ENCODE peak calls at places on chromosomes 1 and 21, in eight cellular contexts. One of them, this sample, is unnamed.
A peak's percentile ranks its signal among the peaks of the same experiment; 100 is the strongest.

GRCh38 chr1:90835661-90836344 is 118.7 kb upstream of the BARHL2 start:
- DNase-seq in esophagus muscularis mucosa: no peak
- DNase-seq in A549: no peak
- DNase-seq in tibial nerve: no peak
- DNase-seq in HCT116: no peak
- DNase-seq in heart left ventricle: peak; percentile 31
- DNase-seq in body of pancreas: no peak
- DNase-seq in adrenal gland: no peak
- DNase-seq in this sample: no peak

GRCh38 chr1:172357753-172358152 is 62.7 kb upstream of the C1orf105 start:
- DNase-seq in esophagus muscularis mucosa: no peak
- DNase-seq in heart left ventricle: no peak
- DNase-seq in body of pancreas: no peak
- DNase-seq in adrenal gland: no peak
- DNase-seq in tibial nerve: no peak
- DNase-seq in A549: no peak
- DNase-seq in HCT116: no peak
- DNase-seq in this sample: no peak

GRCh38 chr1:41900611-41901444 is 17.9 kb downstream of the HIVEP3 start:
- DNase-seq in adrenal gland: no peak
- DNase-seq in A549: peak; percentile 58
- DNase-seq in heart left ventricle: no peak
- DNase-seq in HCT116: no peak
- DNase-seq in esophagus muscularis mucosa: peak; percentile 39
- DNase-seq in tibial nerve: no peak
- DNase-seq in body of pancreas: no peak
- DNase-seq in this sample: no peak

GRCh38 chr1:68433386-68433785 is 16.4 kb downstream of the RPE65 start:
- DNase-seq in esophagus muscularis mucosa: no peak
- DNase-seq in A549: no peak
- DNase-seq in body of pancreas: no peak
- DNase-seq in heart left ventricle: no peak
- DNase-seq in HCT116: no peak
- DNase-seq in tibial nerve: no peak
- DNase-seq in adrenal gland: no peak
- DNase-seq in this sample: no peak

GRCh38 chr1:10615932-10616671 is 141.4 kb downstream of the PEX14 start:
- DNase-seq in esophagus muscularis mucosa: no peak
- DNase-seq in HCT116: no peak
- DNase-seq in adrenal gland: no peak
- DNase-seq in tibial nerve: no peak
- DNase-seq in body of pancreas: no peak
- DNase-seq in heart left ventricle: no peak
- DNase-seq in A549: no peak
- DNase-seq in this sample: no peak

GRCh38 chr1:198932351-198932991 is 293.6 kb downstream of the PTPRC start:
- DNase-seq in esophagus muscularis mucosa: no peak
- DNase-seq in heart left ventricle: peak; percentile 30
- DNase-seq in HCT116: peak; percentile 56
- DNase-seq in tibial nerve: no peak
- DNase-seq in adrenal gland: no peak
- DNase-seq in body of pancreas: no peak
- DNase-seq in A549: no peak
- DNase-seq in this sample: no peak

GRCh38 chr1:174160109-174160473 is 771 bp downstream of the RABGAP1L start:
- DNase-seq in adrenal gland: peak; percentile 45
- DNase-seq in A549: peak; percentile 11
- DNase-seq in HCT116: no peak
- DNase-seq in body of pancreas: peak; percentile 70
- DNase-seq in esophagus muscularis mucosa: no peak
- DNase-seq in tibial nerve: peak; percentile 32
- DNase-seq in heart left ventricle: peak; percentile 68
- DNase-seq in this sample: no peak

GRCh38 chr1:169059391-169059790 is 47.1 kb upstream of the ATP1B1 start:
- DNase-seq in A549: no peak
- DNase-seq in adrenal gland: no peak
- DNase-seq in tibial nerve: no peak
- DNase-seq in HCT116: no peak
- DNase-seq in heart left ventricle: no peak
- DNase-seq in body of pancreas: no peak
- DNase-seq in esophagus muscularis mucosa: peak; percentile 29
- DNase-seq in this sample: no peak

GRCh38 chr21:43835861-43836260 is 29.2 kb upstream of the AGPAT3 start:
- DNase-seq in esophagus muscularis mucosa: no peak
- DNase-seq in adrenal gland: no peak
- DNase-seq in tibial nerve: no peak
- DNase-seq in heart left ventricle: no peak
- DNase-seq in body of pancreas: no peak
- DNase-seq in HCT116: no peak
- DNase-seq in A549: no peak
- DNase-seq in this sample: no peak

GRCh38 chr1:51518730-51519047 is 377 bp downstream of the EPS15 start:
- DNase-seq in heart left ventricle: peak; percentile 54
- DNase-seq in tibial nerve: no peak
- DNase-seq in esophagus muscularis mucosa: no peak
- DNase-seq in adrenal gland: peak; percentile 31
- DNase-seq in HCT116: no peak
- DNase-seq in body of pancreas: peak; percentile 78
- DNase-seq in A549: no peak
- DNase-seq in this sample: no peak

GRCh38 chr1:234397732-234398131 is 24.5 kb downstream of the COA6 start:
- DNase-seq in A549: no peak
- DNase-seq in body of pancreas: no peak
- DNase-seq in esophagus muscularis mucosa: no peak
- DNase-seq in adrenal gland: no peak
- DNase-seq in HCT116: no peak
- DNase-seq in heart left ventricle: no peak
- DNase-seq in tibial nerve: no peak
- DNase-seq in this sample: no peak

GRCh38 chr1:27237112-27237511 is 2.7 kb downstream of the WDTC1 start:
- DNase-seq in tibial nerve: no peak
- DNase-seq in HCT116: no peak
- DNase-seq in adrenal gland: no peak
- DNase-seq in A549: no peak
- DNase-seq in body of pancreas: no peak
- DNase-seq in esophagus muscularis mucosa: no peak
- DNase-seq in heart left ventricle: no peak
- DNase-seq in this sample: no peak

GRCh38 chr1:27233677-27234053 is 767 bp upstream of the WDTC1 start:
- DNase-seq in HCT116: no peak
- DNase-seq in heart left ventricle: no peak
- DNase-seq in A549: no peak
- DNase-seq in tibial nerve: no peak
- DNase-seq in esophagus muscularis mucosa: no peak
- DNase-seq in body of pancreas: peak; percentile 4
- DNase-seq in adrenal gland: peak; percentile 26
- DNase-seq in this sample: no peak

GRCh38 chr1:27238032-27238431 is 3.6 kb downstream of the WDTC1 start:
- DNase-seq in tibial nerve: no peak
- DNase-seq in A549: no peak
- DNase-seq in heart left ventricle: no peak
- DNase-seq in adrenal gland: no peak
- DNase-seq in body of pancreas: no peak
- DNase-seq in esophagus muscularis mucosa: no peak
- DNase-seq in HCT116: no peak
- DNase-seq in this sample: no peak

GRCh38 chr1:27235827-27236226 is 1.4 kb downstream of the WDTC1 start:
- DNase-seq in adrenal gland: no peak
- DNase-seq in esophagus muscularis mucosa: no peak
- DNase-seq in body of pancreas: no peak
- DNase-seq in HCT116: no peak
- DNase-seq in A549: no peak
- DNase-seq in heart left ventricle: no peak
- DNase-seq in tibial nerve: no peak
- DNase-seq in this sample: no peak

DNA sequence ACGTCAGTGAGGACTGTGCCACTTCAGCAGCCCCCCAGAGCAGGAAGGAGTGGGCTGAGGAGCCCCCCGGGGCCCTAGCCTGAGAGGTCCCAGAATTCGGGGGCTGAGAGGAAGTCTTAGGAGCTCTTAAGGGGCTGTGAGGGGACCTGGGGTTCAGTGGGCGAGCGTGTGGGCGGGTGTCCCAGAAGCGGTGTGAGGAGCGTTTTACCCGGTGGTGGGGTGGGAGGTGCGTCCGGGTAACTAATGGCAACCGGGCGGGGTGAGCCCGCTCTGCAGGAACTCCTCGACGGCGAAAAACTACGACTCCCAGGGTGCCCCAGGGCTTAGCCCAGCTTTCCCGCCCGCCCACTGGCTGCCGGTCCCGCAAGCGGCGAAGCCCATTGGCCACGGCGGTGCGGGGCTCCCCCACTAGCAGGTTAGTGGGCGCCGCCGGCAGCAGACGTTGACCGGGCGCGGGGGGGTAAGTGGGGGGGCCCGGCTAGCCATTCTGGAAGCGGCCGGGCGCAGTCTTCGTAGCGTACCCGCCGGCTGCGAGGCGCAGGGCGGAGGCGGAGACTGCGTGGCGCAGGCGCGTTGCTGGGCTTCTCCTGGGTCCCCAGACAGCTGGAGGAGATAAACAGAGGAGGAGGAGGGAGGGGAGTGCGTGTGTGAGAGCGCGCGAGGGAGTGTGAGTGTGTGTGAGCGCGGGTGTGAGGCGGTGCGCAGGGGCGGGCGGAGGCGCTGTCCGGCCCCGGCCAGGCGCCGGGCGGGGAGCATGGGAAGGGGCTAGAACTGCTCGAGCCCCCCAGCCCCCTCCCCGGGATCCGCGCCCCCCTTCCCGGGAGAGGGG is at the start of gene WDTC1:
- DNase-seq in tibial nerve: peak; percentile 92
- DNase-seq in esophagus muscularis mucosa: peak; percentile 98
- DNase-seq in body of pancreas: peak; percentile 98
- DNase-seq in adrenal gland: peak; percentile 98
- DNase-seq in HCT116: peak; percentile 90
- DNase-seq in A549: peak; percentile 93
- DNase-seq in heart left ventricle: peak; percentile 99
- DNase-seq in this sample: peak; percentile 87
- TF ChIP-seq CTCF in tibial nerve: peak; percentile 37
- TF ChIP-seq CTCF in esophagus muscularis mucosa: no peak
- TF ChIP-seq CTCF in body of pancreas: no peak
- TF ChIP-seq CTCF in adrenal gland: no peak
- TF ChIP-seq CTCF in HCT116: no peak
- TF ChIP-seq CTCF in A549: no peak
- TF ChIP-seq CTCF in heart left ventricle: no peak
- TF ChIP-seq CTCF in this sample: peak; percentile 13

GRCh38 chr1:116373451-116374339 is 651 bp downstream of the ATP1A1 start:
- DNase-seq in tibial nerve: peak; percentile 50
- DNase-seq in A549: no peak
- DNase-seq in esophagus muscularis mucosa: no peak
- DNase-seq in HCT116: no peak
- DNase-seq in heart left ventricle: peak; percentile 82
- DNase-seq in adrenal gland: peak; percentile 47
- DNase-seq in body of pancreas: peak; percentile 80
- DNase-seq in this sample: peak; percentile 14

GRCh38 chr1:116372651-116373444 is at the start of gene ATP1A1:
- DNase-seq in A549: peak; percentile 85
- DNase-seq in heart left ventricle: peak; percentile 98
- DNase-seq in esophagus muscularis mucosa: peak; percentile 99
- DNase-seq in body of pancreas: peak; percentile 99
- DNase-seq in adrenal gland: peak; percentile 96
- DNase-seq in HCT116: peak; percentile 79
- DNase-seq in tibial nerve: peak; percentile 95
- DNase-seq in this sample: peak; percentile 85

GRCh38 chr1:116374340-116375164 is 1.5 kb downstream of the ATP1A1 start:
- DNase-seq in A549: no peak
- DNase-seq in adrenal gland: no peak
- DNase-seq in heart left ventricle: no peak
- DNase-seq in body of pancreas: peak; percentile 35
- DNase-seq in esophagus muscularis mucosa: no peak
- DNase-seq in HCT116: no peak
- DNase-seq in tibial nerve: no peak
- DNase-seq in this sample: no peak

GRCh38 chr1:116370186-116370585 is 2.9 kb upstream of the ATP1A1 start:
- DNase-seq in HCT116: no peak
- DNase-seq in body of pancreas: no peak
- DNase-seq in esophagus muscularis mucosa: no peak
- DNase-seq in adrenal gland: no peak
- DNase-seq in A549: no peak
- DNase-seq in heart left ventricle: no peak
- DNase-seq in tibial nerve: no peak
- DNase-seq in this sample: no peak

GRCh38 chr1:116372186-116372585 is 858 bp upstream of the ATP1A1 start:
- DNase-seq in HCT116: no peak
- DNase-seq in A549: no peak
- DNase-seq in heart left ventricle: no peak
- DNase-seq in tibial nerve: no peak
- DNase-seq in adrenal gland: no peak
- DNase-seq in esophagus muscularis mucosa: no peak
- DNase-seq in body of pancreas: no peak
- DNase-seq in this sample: no peak
- H3K27ac ChIP-seq in HCT116: no peak overlapping the region
- H3K27ac ChIP-seq in A549: peak overlapping the region; percentile 97
- H3K27ac ChIP-seq in heart left ventricle: peak overlapping the region; percentile 98
- H3K27ac ChIP-seq in tibial nerve: peak overlapping the region; percentile 92
- H3K27ac ChIP-seq in adrenal gland: no peak overlapping the region
- H3K27ac ChIP-seq in esophagus muscularis mucosa: peak overlapping the region; percentile 94
- H3K27ac ChIP-seq in body of pancreas: peak overlapping the region; percentile 98
- H3K27ac ChIP-seq in this sample: peak overlapping the region; percentile 90

GRCh38 chr1:1780598-1781525 is 2.6 kb upstream of the NADK start:
- DNase-seq in A549: no peak
- DNase-seq in tibial nerve: no peak
- DNase-seq in adrenal gland: peak; percentile 33
- DNase-seq in heart left ventricle: no peak
- DNase-seq in esophagus muscularis mucosa: no peak
- DNase-seq in HCT116: no peak
- DNase-seq in body of pancreas: no peak
- DNase-seq in this sample: no peak

GRCh38 chr1:1777950-1778826 is at the start of gene NADK:
- DNase-seq in A549: peak; percentile 45
- DNase-seq in HCT116: peak; percentile 16
- DNase-seq in body of pancreas: peak; percentile 73
- DNase-seq in heart left ventricle: peak; percentile 61
- DNase-seq in adrenal gland: peak; percentile 54
- DNase-seq in tibial nerve: no peak
- DNase-seq in esophagus muscularis mucosa: no peak
- DNase-seq in this sample: no peak

GRCh38 chr1:1777510-1777909 is 760 bp downstream of the NADK start:
- DNase-seq in heart left ventricle: peak; percentile 45
- DNase-seq in A549: no peak
- DNase-seq in body of pancreas: peak; percentile 55
- DNase-seq in esophagus muscularis mucosa: no peak
- DNase-seq in HCT116: peak; percentile 10
- DNase-seq in tibial nerve: peak; percentile 32
- DNase-seq in adrenal gland: peak; percentile 70
- DNase-seq in this sample: no peak

GRCh38 chr1:1779691-1780597 is 1.7 kb upstream of the NADK start:
- DNase-seq in body of pancreas: peak; percentile 54
- DNase-seq in A549: no peak
- DNase-seq in tibial nerve: peak; percentile 47
- DNase-seq in adrenal gland: peak; percentile 75
- DNase-seq in esophagus muscularis mucosa: no peak
- DNase-seq in HCT116: no peak
- DNase-seq in heart left ventricle: peak; percentile 56
- DNase-seq in this sample: no peak

GRCh38 chr1:1778827-1779675 is 781 bp upstream of the NADK start:
- DNase-seq in adrenal gland: peak; percentile 72
- DNase-seq in body of pancreas: peak; percentile 90
- DNase-seq in A549: no peak
- DNase-seq in heart left ventricle: peak; percentile 79
- DNase-seq in tibial nerve: peak; percentile 53
- DNase-seq in esophagus muscularis mucosa: no peak
- DNase-seq in HCT116: peak; percentile 48
- DNase-seq in this sample: peak; percentile 80
- TF ChIP-seq POLR2A in adrenal gland: peak; percentile 51
- TF ChIP-seq POLR2A in body of pancreas: peak; percentile 74
- TF ChIP-seq POLR2A in A549: no peak
- TF ChIP-seq POLR2A in heart left ventricle: no peak
- TF ChIP-seq POLR2A in tibial nerve: no peak
- TF ChIP-seq POLR2A in esophagus muscularis mucosa: no peak
- TF ChIP-seq POLR2A in HCT116: no peak
- TF ChIP-seq POLR2A in this sample: peak; percentile 40

GRCh38 chr1:19640363-19641316 is 3.5 kb upstream of the NBL1 start:
- DNase-seq in heart left ventricle: no peak
- DNase-seq in A549: peak; percentile 41
- DNase-seq in HCT116: peak; percentile 6
- DNase-seq in esophagus muscularis mucosa: no peak
- DNase-seq in adrenal gland: no peak
- DNase-seq in tibial nerve: no peak
- DNase-seq in body of pancreas: peak; percentile 29
- DNase-seq in this sample: no peak
- TF ChIP-seq CTCF in heart left ventricle: no peak
- TF ChIP-seq CTCF in A549: no peak
- TF ChIP-seq CTCF in HCT116: no peak
- TF ChIP-seq CTCF in esophagus muscularis mucosa: peak; percentile 4
- TF ChIP-seq CTCF in adrenal gland: no peak
- TF ChIP-seq CTCF in tibial nerve: no peak
- TF ChIP-seq CTCF in body of pancreas: no peak
- TF ChIP-seq CTCF in this sample: peak; percentile 25